ENCODE peak calls at places on chromosomes 3 and 15, in six cellular contexts. One of them, this sample, is unnamed.

GRCh38 chr15:39573287-39573686 is 7.6 kb upstream of the THBS1 start:
- DNase-seq in GF-D8: no peak
- DNase-seq in activated CD4-positive, alpha-beta T cell treated with anti-CD3 and anti-CD28 coated beads, Interleukin-2, amount 10 ng/mL, durations not matched to agents 7 days and 5 days: no peak
- DNase-seq in activated gamma-delta T cell: no peak
- DNase-seq in GM13976: no peak
- DNase-seq in LoVo: no peak
- DNase-seq in this sample: no peak

GRCh38 chr15:80171787-80172186 is 19.0 kb downstream of the FAH start:
- DNase-seq in GF-D8: no peak
- DNase-seq in activated CD4-positive, alpha-beta T cell treated with anti-CD3 and anti-CD28 coated beads, Interleukin-2, amount 10 ng/mL, durations not matched to agents 7 days and 5 days: no peak
- DNase-seq in activated gamma-delta T cell: no peak
- DNase-seq in GM13976: no peak
- DNase-seq in LoVo: no peak
- DNase-seq in this sample: no peak

GRCh38 chr15:87477759-87478687 is 778.5 kb downstream of the NTRK3 start:
- DNase-seq in GF-D8: no peak
- DNase-seq in activated CD4-positive, alpha-beta T cell treated with anti-CD3 and anti-CD28 coated beads, Interleukin-2, amount 10 ng/mL, durations not matched to agents 7 days and 5 days: no peak
- DNase-seq in activated gamma-delta T cell: no peak
- DNase-seq in GM13976: no peak
- DNase-seq in LoVo: peak
- DNase-seq in this sample: no peak

GRCh38 chr3:55654123-55654787 is 167.1 kb upstream of the WNT5A start:
- DNase-seq in GF-D8: no peak
- DNase-seq in activated CD4-positive, alpha-beta T cell treated with anti-CD3 and anti-CD28 coated beads, Interleukin-2, amount 10 ng/mL, durations not matched to agents 7 days and 5 days: peak
- DNase-seq in activated gamma-delta T cell: no peak
- DNase-seq in GM13976: peak
- DNase-seq in LoVo: no peak
- DNase-seq in this sample: no peak

GRCh38 chr3:173547070-173547469 is 149.5 kb downstream of the NLGN1 start:
- DNase-seq in GF-D8: no peak
- DNase-seq in activated CD4-positive, alpha-beta T cell treated with anti-CD3 and anti-CD28 coated beads, Interleukin-2, amount 10 ng/mL, durations not matched to agents 7 days and 5 days: no peak
- DNase-seq in activated gamma-delta T cell: no peak
- DNase-seq in GM13976: no peak
- DNase-seq in LoVo: no peak
- DNase-seq in this sample: no peak

GRCh38 chr3:46835486-46835885 is 27.8 kb downstream of the MYL3 start:
- DNase-seq in GF-D8: no peak
- DNase-seq in activated CD4-positive, alpha-beta T cell treated with anti-CD3 and anti-CD28 coated beads, Interleukin-2, amount 10 ng/mL, durations not matched to agents 7 days and 5 days: no peak
- DNase-seq in activated gamma-delta T cell: no peak
- DNase-seq in GM13976: no peak
- DNase-seq in LoVo: no peak
- DNase-seq in this sample: no peak

GRCh38 chr15:99682455-99682854 is 50.8 kb downstream of the LYSMD4 start:
- DNase-seq in GF-D8: no peak
- DNase-seq in activated CD4-positive, alpha-beta T cell treated with anti-CD3 and anti-CD28 coated beads, Interleukin-2, amount 10 ng/mL, durations not matched to agents 7 days and 5 days: no peak
- DNase-seq in activated gamma-delta T cell: no peak
- DNase-seq in GM13976: no peak
- DNase-seq in LoVo: no peak
- DNase-seq in this sample: no peak

GRCh38 chr15:46933332-46933731 is 784.0 kb upstream of the SEMA6D start:
- DNase-seq in GF-D8: no peak
- DNase-seq in activated CD4-positive, alpha-beta T cell treated with anti-CD3 and anti-CD28 coated beads, Interleukin-2, amount 10 ng/mL, durations not matched to agents 7 days and 5 days: no peak
- DNase-seq in activated gamma-delta T cell: no peak
- DNase-seq in GM13976: no peak
- DNase-seq in LoVo: no peak
- DNase-seq in this sample: no peak

This sample was measured in activated naive CD4-positive, alpha-beta T cell treated with anti-CD3 and anti-CD28 coated beads, Interleukin-2, amount 50 U/mL, for 72 hours.